ENCODE peak calls at places on chromosomes 7 and 10, in six cellular contexts. D is GOT3, P is GDM1, T is AG20443, K is NCI-H1092, Z is myocyte. J is an unnamed sample.

GRCh38 chr7:83347836-83348482 is 185.3 kb upstream of the PCLO start:
- DNase-seq in P (no peak), Z (peak), K (no peak), T (peak), D (no peak), J (peak)

GRCh38 chr10:103552856-103553742 is 59.6 kb downstream of the NEURL1 start:
- DNase-seq in K (no peak), P (no peak), Z (no peak), T (no peak), D (no peak), J (no peak)

GRCh38 chr7:112103246-112103645 is 103.0 kb downstream of the DOCK4 start:
- DNase-seq in Z (no peak), D (no peak), P (peak), K (no peak), T (no peak), J (no peak)

GRCh38 chr7:144526912-144527610 is 123.6 kb upstream of the NOBOX start:
- DNase-seq in T (no peak), P (no peak), K (no peak), Z (no peak), D (no peak), J (no peak)

GRCh38 chr10:29807407-29807806 is 172.6 kb upstream of the SVIL start:
- DNase-seq in Z (peak), D (no peak), K (no peak), P (no peak), T (peak), J (no peak)

GRCh38 chr7:122416316-122416925 is 111.9 kb upstream of the FEZF1 start:
- DNase-seq in T (no peak), D (no peak), P (no peak), K (no peak), Z (no peak), J (no peak)

GRCh38 chr7:30674420-30674819 is 7.8 kb downstream of the CRHR2 start:
- DNase-seq in T (no peak), P (no peak), K (no peak), Z (no peak), D (no peak), J (no peak)

GRCh38 chr10:25175527-25176420 is 973 bp downstream of the GPR158 start:
- DNase-seq in K (no peak), P (no peak), Z (no peak), D (no peak), T (no peak), J (no peak)

J was measured in HS-27A.